ENCODE peak calls at places on chromosomes 7 and 10, in eight cellular contexts. One of them, this sample, is unnamed. For H3K4me1, the result is how much of the 10 kb centered on the place peaks cover.

GRCh38 chr7:14047709-14048399 is 58.4 kb upstream of the ETV1 start:
- DNase-seq in PC-9: no peak
- DNase-seq in keratinocyte: no peak
- DNase-seq in fibroblast of lung: no peak
- DNase-seq in mesendoderm: no peak
- DNase-seq in mammary epithelial cell: no peak
- DNase-seq in endothelial cell of umbilical vein: no peak
- DNase-seq in H9: no peak
- DNase-seq in this sample: no peak

GRCh38 chr7:33459340-33459751 is 330.0 kb downstream of the BBS9 start:
- DNase-seq in PC-9: no peak
- DNase-seq in keratinocyte: no peak
- DNase-seq in fibroblast of lung: peak
- DNase-seq in mesendoderm: peak
- DNase-seq in mammary epithelial cell: peak
- DNase-seq in endothelial cell of umbilical vein: peak
- DNase-seq in H9: peak
- DNase-seq in this sample: peak

GRCh38 chr7:100962537-100962936 is 6.8 kb upstream of the MUC12 start:
- DNase-seq in PC-9: no peak
- DNase-seq in keratinocyte: no peak
- DNase-seq in fibroblast of lung: no peak
- DNase-seq in mesendoderm: no peak
- DNase-seq in mammary epithelial cell: no peak
- DNase-seq in endothelial cell of umbilical vein: no peak
- DNase-seq in H9: no peak
- DNase-seq in this sample: no peak

GRCh38 chr7:21767300-21767900 is 178.3 kb downstream of the CDCA7L start:
- DNase-seq in PC-9: peak
- DNase-seq in keratinocyte: peak
- DNase-seq in fibroblast of lung: peak
- DNase-seq in mesendoderm: peak
- DNase-seq in mammary epithelial cell: peak
- DNase-seq in endothelial cell of umbilical vein: peak
- DNase-seq in H9: peak
- DNase-seq in this sample: peak

GRCh38 chr10:89404082-89404481 is 10.3 kb upstream of the IFIT5 start:
- DNase-seq in PC-9: no peak
- DNase-seq in keratinocyte: no peak
- DNase-seq in fibroblast of lung: peak
- DNase-seq in mesendoderm: no peak
- DNase-seq in mammary epithelial cell: no peak
- DNase-seq in endothelial cell of umbilical vein: no peak
- DNase-seq in H9: no peak
- DNase-seq in this sample: no peak

GRCh38 chr10:7577206-7577978 is 89.4 kb downstream of the ITIH5 start:
- DNase-seq in PC-9: no peak
- DNase-seq in keratinocyte: no peak
- DNase-seq in fibroblast of lung: no peak
- DNase-seq in mesendoderm: no peak
- DNase-seq in mammary epithelial cell: no peak
- DNase-seq in endothelial cell of umbilical vein: no peak
- DNase-seq in H9: no peak
- DNase-seq in this sample: no peak

GRCh38 chr7:142355328-142355727 is 97.5 kb upstream of the PRSS58 start:
- DNase-seq in PC-9: no peak
- DNase-seq in keratinocyte: no peak
- DNase-seq in fibroblast of lung: no peak
- DNase-seq in mesendoderm: no peak
- DNase-seq in mammary epithelial cell: peak
- DNase-seq in endothelial cell of umbilical vein: no peak
- DNase-seq in H9: no peak
- DNase-seq in this sample: no peak

GRCh38 chr7:23915196-23915595 is 205.2 kb downstream of the STK31 start:
- DNase-seq in PC-9: no peak
- DNase-seq in keratinocyte: no peak
- DNase-seq in fibroblast of lung: no peak
- DNase-seq in mesendoderm: no peak
- DNase-seq in mammary epithelial cell: no peak
- DNase-seq in endothelial cell of umbilical vein: no peak
- DNase-seq in H9: no peak
- DNase-seq in this sample: no peak

GRCh38 chr7:2154121-2154520 is 78.6 kb downstream of the MAD1L1 start:
- DNase-seq in PC-9: no peak
- DNase-seq in keratinocyte: no peak
- DNase-seq in fibroblast of lung: no peak
- DNase-seq in mesendoderm: peak
- DNase-seq in mammary epithelial cell: no peak
- DNase-seq in endothelial cell of umbilical vein: no peak
- DNase-seq in H9: no peak
- DNase-seq in this sample: no peak

GRCh38 chr10:101222683-101223273 is 6.5 kb downstream of the LBX1 start:
- DNase-seq in PC-9: no peak
- DNase-seq in keratinocyte: no peak
- DNase-seq in fibroblast of lung: no peak
- DNase-seq in mesendoderm: no peak
- DNase-seq in mammary epithelial cell: no peak
- DNase-seq in endothelial cell of umbilical vein: no peak
- DNase-seq in H9: no peak
- DNase-seq in this sample: no peak

GRCh38 chr10:77641344-77641743 is 3.7 kb upstream of the KCNMA1 start:
- DNase-seq in PC-9: no peak
- DNase-seq in keratinocyte: no peak
- DNase-seq in fibroblast of lung: no peak
- DNase-seq in mesendoderm: no peak
- DNase-seq in mammary epithelial cell: no peak
- DNase-seq in endothelial cell of umbilical vein: no peak
- DNase-seq in H9: no peak
- DNase-seq in this sample: no peak

GRCh38 chr10:77643795-77644468 is 6.3 kb upstream of the KCNMA1 start:
- DNase-seq in PC-9: peak
- DNase-seq in keratinocyte: peak
- DNase-seq in fibroblast of lung: peak
- DNase-seq in mesendoderm: peak
- DNase-seq in mammary epithelial cell: peak
- DNase-seq in endothelial cell of umbilical vein: peak
- DNase-seq in H9: peak
- DNase-seq in this sample: peak

GRCh38 chr10:77639756-77640155 is 2.1 kb upstream of the KCNMA1 start:
- DNase-seq in PC-9: no peak
- DNase-seq in keratinocyte: no peak
- DNase-seq in fibroblast of lung: no peak
- DNase-seq in mesendoderm: no peak
- DNase-seq in mammary epithelial cell: no peak
- DNase-seq in endothelial cell of umbilical vein: no peak
- DNase-seq in H9: no peak
- DNase-seq in this sample: no peak

GRCh38 chr10:77640167-77640566 is 2.6 kb upstream of the KCNMA1 start:
- DNase-seq in PC-9: no peak
- DNase-seq in keratinocyte: no peak
- DNase-seq in fibroblast of lung: no peak
- DNase-seq in mesendoderm: no peak
- DNase-seq in mammary epithelial cell: no peak
- DNase-seq in endothelial cell of umbilical vein: no peak
- DNase-seq in H9: no peak
- DNase-seq in this sample: no peak

GRCh38 chr10:77641788-77642397 is 4.3 kb upstream of the KCNMA1 start:
- DNase-seq in PC-9: peak
- DNase-seq in keratinocyte: no peak
- DNase-seq in fibroblast of lung: peak
- DNase-seq in mesendoderm: peak
- DNase-seq in mammary epithelial cell: peak
- DNase-seq in endothelial cell of umbilical vein: peak
- DNase-seq in H9: no peak
- DNase-seq in this sample: peak
- H3K4me2 ChIP-seq in PC-9: peak
- H3K4me2 ChIP-seq in keratinocyte: no peak
- H3K4me2 ChIP-seq in fibroblast of lung: no peak
- H3K4me2 ChIP-seq in mesendoderm: no peak
- H3K4me2 ChIP-seq in mammary epithelial cell: no peak
- H3K4me2 ChIP-seq in endothelial cell of umbilical vein: no peak
- H3K4me2 ChIP-seq in H9: no peak
- H3K4me2 ChIP-seq in this sample: no peak

DNA sequence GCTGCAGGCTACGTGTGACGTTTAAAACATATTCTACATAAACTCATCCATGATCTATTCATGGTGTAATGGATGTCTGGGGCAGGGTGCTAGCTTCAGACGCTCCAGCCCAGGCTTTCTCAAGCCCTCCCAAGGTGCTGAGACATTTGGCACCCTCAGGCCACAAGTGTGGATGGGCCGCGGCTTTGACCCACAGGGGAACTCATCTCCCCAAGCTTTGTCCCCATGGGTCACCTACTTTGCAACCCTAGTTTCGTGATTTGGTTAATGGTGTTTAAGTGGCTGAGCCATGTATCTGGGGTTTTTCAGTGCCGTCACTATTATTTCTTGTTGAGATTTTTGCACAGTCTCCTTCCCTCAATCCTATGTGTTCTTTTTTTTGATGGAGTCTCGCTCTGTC is 66.0 kb downstream of the GRK5 start:
- DNase-seq in PC-9: no peak
- DNase-seq in keratinocyte: no peak
- DNase-seq in fibroblast of lung: no peak
- DNase-seq in mesendoderm: no peak
- DNase-seq in mammary epithelial cell: no peak
- DNase-seq in endothelial cell of umbilical vein: no peak
- DNase-seq in H9: no peak
- DNase-seq in this sample: no peak
- H3K4me1 ChIP-seq in PC-9: under half
- H3K4me1 ChIP-seq in keratinocyte: under half
- H3K4me1 ChIP-seq in fibroblast of lung: under half
- H3K4me1 ChIP-seq in mesendoderm: under half
- H3K4me1 ChIP-seq in mammary epithelial cell: under half
- H3K4me1 ChIP-seq in endothelial cell of umbilical vein: under half
- H3K4me1 ChIP-seq in H9: under half
- H3K4me1 ChIP-seq in this sample: under half

GRCh38 chr10:28681928-28682750 is 4.8 kb downstream of the BAMBI start:
- DNase-seq in PC-9: no peak
- DNase-seq in keratinocyte: no peak
- DNase-seq in fibroblast of lung: no peak
- DNase-seq in mesendoderm: no peak
- DNase-seq in mammary epithelial cell: no peak
- DNase-seq in endothelial cell of umbilical vein: no peak
- DNase-seq in H9: no peak
- DNase-seq in this sample: no peak
- H3K27ac ChIP-seq in PC-9: no peak
- H3K27ac ChIP-seq in keratinocyte: no peak
- H3K27ac ChIP-seq in fibroblast of lung: no peak
- H3K27ac ChIP-seq in mesendoderm: no peak
- H3K27ac ChIP-seq in mammary epithelial cell: no peak
- H3K27ac ChIP-seq in endothelial cell of umbilical vein: no peak
- H3K27ac ChIP-seq in H9: no peak
- H3K27ac ChIP-seq in this sample: peak

GRCh38 chr10:118310822-118311221 is 31.3 kb downstream of the FAM204A start:
- DNase-seq in PC-9: no peak
- DNase-seq in keratinocyte: no peak
- DNase-seq in fibroblast of lung: peak
- DNase-seq in mesendoderm: no peak
- DNase-seq in mammary epithelial cell: no peak
- DNase-seq in endothelial cell of umbilical vein: no peak
- DNase-seq in H9: no peak
- DNase-seq in this sample: no peak
- H3K4me2 ChIP-seq in PC-9: peak
- H3K4me2 ChIP-seq in keratinocyte: no peak
- H3K4me2 ChIP-seq in fibroblast of lung: no peak
- H3K4me2 ChIP-seq in mesendoderm: no peak
- H3K4me2 ChIP-seq in mammary epithelial cell: no peak
- H3K4me2 ChIP-seq in endothelial cell of umbilical vein: peak
- H3K4me2 ChIP-seq in H9: no peak
- H3K4me2 ChIP-seq in this sample: no peak

GRCh38 chr10:22648547-22648961 is 65.8 kb downstream of the PIP4K2A start:
- DNase-seq in PC-9: no peak
- DNase-seq in keratinocyte: peak
- DNase-seq in fibroblast of lung: peak
- DNase-seq in mesendoderm: peak
- DNase-seq in mammary epithelial cell: peak
- DNase-seq in endothelial cell of umbilical vein: peak
- DNase-seq in H9: no peak
- DNase-seq in this sample: no peak

GRCh38 chr10:22646291-22646926 is 68.0 kb downstream of the PIP4K2A start:
- DNase-seq in PC-9: no peak
- DNase-seq in keratinocyte: no peak
- DNase-seq in fibroblast of lung: no peak
- DNase-seq in mesendoderm: peak
- DNase-seq in mammary epithelial cell: no peak
- DNase-seq in endothelial cell of umbilical vein: no peak
- DNase-seq in H9: no peak
- DNase-seq in this sample: no peak

GRCh38 chr10:22649390-22649841 is 65.0 kb downstream of the PIP4K2A start:
- DNase-seq in PC-9: no peak
- DNase-seq in keratinocyte: no peak
- DNase-seq in fibroblast of lung: no peak
- DNase-seq in mesendoderm: no peak
- DNase-seq in mammary epithelial cell: no peak
- DNase-seq in endothelial cell of umbilical vein: peak
- DNase-seq in H9: no peak
- DNase-seq in this sample: no peak

GRCh38 chr10:22649977-22650376 is 64.4 kb downstream of the PIP4K2A start:
- DNase-seq in PC-9: no peak
- DNase-seq in keratinocyte: no peak
- DNase-seq in fibroblast of lung: no peak
- DNase-seq in mesendoderm: no peak
- DNase-seq in mammary epithelial cell: no peak
- DNase-seq in endothelial cell of umbilical vein: no peak
- DNase-seq in H9: no peak
- DNase-seq in this sample: no peak

GRCh38 chr10:22647244-22647643 is 67.1 kb downstream of the PIP4K2A start:
- DNase-seq in PC-9: no peak
- DNase-seq in keratinocyte: no peak
- DNase-seq in fibroblast of lung: no peak
- DNase-seq in mesendoderm: peak
- DNase-seq in mammary epithelial cell: no peak
- DNase-seq in endothelial cell of umbilical vein: no peak
- DNase-seq in H9: no peak
- DNase-seq in this sample: no peak
- H3K4me1 ChIP-seq in PC-9: under half
- H3K4me1 ChIP-seq in keratinocyte: under half
- H3K4me1 ChIP-seq in fibroblast of lung: under half
- H3K4me1 ChIP-seq in mesendoderm: under half
- H3K4me1 ChIP-seq in mammary epithelial cell: under half
- H3K4me1 ChIP-seq in endothelial cell of umbilical vein: under half
- H3K4me1 ChIP-seq in H9: under half
- H3K4me1 ChIP-seq in this sample: under half

DNA sequence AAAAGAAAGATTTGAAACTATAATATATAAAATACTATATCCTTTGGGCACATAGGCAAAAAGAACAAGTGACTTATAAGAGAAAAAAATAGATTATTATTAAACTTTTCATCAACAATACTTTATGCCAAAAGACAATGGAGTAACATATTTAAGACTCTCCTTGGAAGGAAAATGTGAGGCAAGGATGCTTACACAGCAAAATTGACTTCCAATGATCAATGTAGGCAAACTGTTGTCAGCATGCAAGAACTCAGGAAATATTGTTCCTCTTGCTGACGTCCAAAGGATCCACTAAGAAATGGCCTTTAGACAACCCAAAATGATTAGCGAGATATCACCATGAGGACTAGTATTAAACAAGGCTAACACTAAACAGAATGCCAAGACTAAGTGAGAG is 22.9 kb upstream of the LMOD2 start:
- DNase-seq in PC-9: no peak
- DNase-seq in keratinocyte: no peak
- DNase-seq in fibroblast of lung: no peak
- DNase-seq in mesendoderm: no peak
- DNase-seq in mammary epithelial cell: no peak
- DNase-seq in endothelial cell of umbilical vein: no peak
- DNase-seq in H9: no peak
- DNase-seq in this sample: no peak
- H3K27ac ChIP-seq in PC-9: no peak
- H3K27ac ChIP-seq in keratinocyte: no peak
- H3K27ac ChIP-seq in fibroblast of lung: no peak
- H3K27ac ChIP-seq in mesendoderm: no peak
- H3K27ac ChIP-seq in mammary epithelial cell: peak
- H3K27ac ChIP-seq in endothelial cell of umbilical vein: peak
- H3K27ac ChIP-seq in H9: no peak
- H3K27ac ChIP-seq in this sample: no peak

This sample was measured in hepatocyte.